ENCODE peak calls at places on chromosomes 7 and 10, in nine cellular contexts. L is right cardiac atrium; I is sigmoid colon; Z is neuronal stem cell; G is naive thymus-derived CD4-positive, alpha-beta T cell; P is gastrocnemius medialis; Q is stomach; U is psoas muscle; C is transverse colon. E is an unnamed sample. For H3K4me1, the result is how much of the 10 kb centered on the place peaks cover.

GRCh38 chr7:94050046-94050445 is 45.9 kb upstream of the BET1 start:
- DNase-seq in L (no peak), I (no peak), Z (no peak), G (no peak), P (no peak), Q (no peak), U (no peak), C (peak), E (no peak)

GRCh38 chr10:48701139-48701901 is 16.6 kb downstream of the WDFY4 start:
- DNase-seq in L (no peak), I (no peak), Z (no peak), G (no peak), P (no peak), Q (no peak), U (no peak), C (peak), E (no peak)

GRCh38 chr10:57849726-57850357 is 417.9 kb downstream of the IPMK start:
- DNase-seq in L (no peak), I (no peak), Z (no peak), G (no peak), P (no peak), Q (no peak), U (no peak), C (no peak), E (no peak)

GRCh38 chr7:79790863-79791262 is 337.4 kb upstream of the MAGI2 start:
- DNase-seq in L (no peak), I (no peak), Z (no peak), G (no peak), P (no peak), Q (no peak), U (no peak), C (no peak), E (no peak)

GRCh38 chr7:139747662-139748372 is 30.0 kb downstream of the HIPK2 start:
- DNase-seq in L (no peak), I (no peak), Z (no peak), G (no peak), P (no peak), Q (no peak), U (no peak), C (no peak), E (no peak)

GRCh38 chr10:24483701-24484100 is 240.0 kb downstream of the ARHGAP21 start:
- DNase-seq in L (no peak), I (no peak), Z (peak), G (no peak), P (no peak), Q (peak), U (no peak), C (peak), E (peak)

GRCh38 chr10:3225589-3225988 is 53.0 kb upstream of the PITRM1 start:
- DNase-seq in L (no peak), I (no peak), Z (no peak), G (no peak), P (no peak), Q (no peak), U (no peak), C (no peak), E (no peak)

GRCh38 chr7:132750530-132751281 is 174.4 kb upstream of the PLXNA4 start:
- DNase-seq in L (no peak), I (no peak), Z (no peak), G (no peak), P (no peak), Q (no peak), U (no peak), C (no peak), E (no peak)

GRCh38 chr10:75468612-75469011 is 37.2 kb downstream of the LRMDA start:
- DNase-seq in L (peak), I (peak), Z (no peak), G (no peak), P (no peak), Q (no peak), U (peak), C (no peak), E (no peak)

GRCh38 chr7:128910569-128910945 is at the start of gene KCP:
- DNase-seq in L (no peak), I (peak), Z (no peak), G (no peak), P (no peak), Q (no peak), U (no peak), C (no peak), E (peak)

GRCh38 chr7:139106959-139107358 is 2.6 kb downstream of the ZC3HAV1 start:
- DNase-seq in L (no peak), I (no peak), Z (no peak), G (no peak), P (no peak), Q (no peak), U (no peak), C (no peak), E (no peak)

GRCh38 chr7:30984359-30985107 is 20.8 kb downstream of the GHRHR start:
- DNase-seq in L (peak), I (no peak), Z (no peak), G (no peak), P (no peak), Q (peak), U (no peak), C (no peak), E (no peak)

GRCh38 chr10:33805831-33806230 is 471.4 kb upstream of the NRP1 start:
- DNase-seq in L (no peak), I (no peak), Z (no peak), G (no peak), P (no peak), Q (no peak), U (no peak), C (no peak), E (no peak)

GRCh38 chr7:2862831-2863361 is 18.8 kb upstream of the GNA12 start:
- DNase-seq in L (peak), I (no peak), Z (no peak), G (no peak), P (no peak), Q (no peak), U (no peak), C (no peak), E (no peak)

GRCh38 chr10:33330543-33331019 is 3.9 kb downstream of the NRP1 start:
- DNase-seq in L (peak), I (peak), Z (peak), G (peak), P (peak), Q (peak), U (peak), C (peak), E (peak)

GRCh38 chr10:24762966-24763623 is 39.4 kb upstream of the ARHGAP21 start:
- DNase-seq in L (no peak), I (no peak), Z (no peak), G (no peak), P (no peak), Q (no peak), U (no peak), C (no peak), E (no peak)

GRCh38 chr7:94182066-94182465 is 177.9 kb upstream of the BET1 start:
- DNase-seq in L (no peak), I (no peak), Z (no peak), G (no peak), P (no peak), Q (no peak), U (no peak), C (no peak), E (no peak)

GRCh38 chr10:122034149-122034756 is 45.3 kb downstream of the TACC2 start:
- DNase-seq in L (no peak), I (no peak), Z (no peak), G (no peak), P (no peak), Q (no peak), U (no peak), C (peak), E (no peak)

GRCh38 chr7:66326501-66327180 is 121.5 kb downstream of the TPST1 start:
- DNase-seq in L (no peak), I (no peak), Z (no peak), G (no peak), P (no peak), Q (no peak), U (no peak), C (no peak), E (no peak)

GRCh38 chr10:131553121-131553520 is 241.6 kb upstream of the TCERG1L start:
- DNase-seq in L (no peak), I (no peak), Z (no peak), G (no peak), P (no peak), Q (no peak), U (no peak), C (no peak), E (no peak)

GRCh38 chr7:90172121-90172520 is 17.9 kb downstream of the STEAP1 start:
- DNase-seq in L (no peak), I (no peak), Z (no peak), G (no peak), P (no peak), Q (no peak), U (no peak), C (no peak), E (no peak)

GRCh38 chr7:132430041-132430440 is 146.2 kb downstream of the PLXNA4 start:
- DNase-seq in L (no peak), I (no peak), Z (no peak), G (no peak), P (no peak), Q (no peak), U (no peak), C (no peak), E (no peak)

GRCh38 chr10:5552376-5553321 is 27.9 kb downstream of the CALML3 start:
- DNase-seq in L (no peak), I (peak), Z (no peak), G (no peak), P (no peak), Q (no peak), U (peak), C (no peak), E (peak)

GRCh38 chr10:482036-482435 is 207.4 kb downstream of the DIP2C start:
- DNase-seq in L (no peak), I (no peak), Z (no peak), G (no peak), P (no peak), Q (no peak), U (peak), C (no peak), E (peak)

GRCh38 chr10:480928-481551 is 208.4 kb downstream of the DIP2C start:
- DNase-seq in L (no peak), I (no peak), Z (no peak), G (no peak), P (no peak), Q (peak), U (peak), C (no peak), E (peak)

GRCh38 chr10:481636-482035 is 207.8 kb downstream of the DIP2C start:
- DNase-seq in L (no peak), I (no peak), Z (no peak), G (no peak), P (no peak), Q (no peak), U (no peak), C (no peak), E (peak)

GRCh38 chr10:478471-479245 is 210.8 kb downstream of the DIP2C start:
- DNase-seq in L (no peak), I (no peak), Z (no peak), G (no peak), P (no peak), Q (no peak), U (no peak), C (no peak), E (peak)

GRCh38 chr10:480498-480927 is 209.0 kb downstream of the DIP2C start:
- DNase-seq in L (no peak), I (no peak), Z (no peak), G (no peak), P (no peak), Q (no peak), U (no peak), C (no peak), E (peak)
- H3K4me1 ChIP-seq in L (under half), I (half or more), Z (under half), G (under half), P (under half), Q (under half), U (under half), C (under half), E (under half)

GRCh38 chr10:103719036-103719435 is 136.3 kb downstream of the SH3PXD2A start:
- DNase-seq in L (no peak), I (no peak), Z (no peak), G (no peak), P (no peak), Q (no peak), U (no peak), C (no peak), E (no peak)

GRCh38 chr10:103718247-103718620 is 137.1 kb downstream of the SH3PXD2A start:
- DNase-seq in L (no peak), I (no peak), Z (no peak), G (no peak), P (no peak), Q (no peak), U (no peak), C (no peak), E (no peak)

GRCh38 chr10:103722632-103723031 is 132.7 kb downstream of the SH3PXD2A start:
- DNase-seq in L (no peak), I (no peak), Z (no peak), G (no peak), P (no peak), Q (no peak), U (no peak), C (no peak), E (no peak)

GRCh38 chr10:103720964-103721335 is 134.4 kb downstream of the SH3PXD2A start:
- DNase-seq in L (no peak), I (no peak), Z (no peak), G (no peak), P (no peak), Q (peak), U (no peak), C (no peak), E (peak)

GRCh38 chr10:103720328-103720963 is 134.9 kb downstream of the SH3PXD2A start:
- DNase-seq in L (no peak), I (no peak), Z (no peak), G (no peak), P (no peak), Q (no peak), U (peak), C (no peak), E (no peak)
- H3K4me1 ChIP-seq in L (under half), I (under half), Z (under half), G (under half), P (under half), Q (under half), U (under half), C (under half), E (under half)

GRCh38 chr10:1736972-1737221 is 428 bp downstream of the ADARB2 start:
- DNase-seq in L (no peak), I (no peak), Z (no peak), G (no peak), P (no peak), Q (no peak), U (no peak), C (no peak), E (no peak)

GRCh38 chr10:1738950-1739349 is 1.6 kb upstream of the ADARB2 start:
- DNase-seq in L (no peak), I (no peak), Z (no peak), G (no peak), P (no peak), Q (no peak), U (no peak), C (no peak), E (no peak)

GRCh38 chr10:1735562-1735961 is 1.8 kb downstream of the ADARB2 start:
- DNase-seq in L (no peak), I (no peak), Z (no peak), G (no peak), P (no peak), Q (no peak), U (no peak), C (no peak), E (no peak)

GRCh38 chr10:1736180-1736971 is 949 bp downstream of the ADARB2 start:
- DNase-seq in L (no peak), I (no peak), Z (no peak), G (no peak), P (no peak), Q (no peak), U (no peak), C (no peak), E (no peak)

DNA sequence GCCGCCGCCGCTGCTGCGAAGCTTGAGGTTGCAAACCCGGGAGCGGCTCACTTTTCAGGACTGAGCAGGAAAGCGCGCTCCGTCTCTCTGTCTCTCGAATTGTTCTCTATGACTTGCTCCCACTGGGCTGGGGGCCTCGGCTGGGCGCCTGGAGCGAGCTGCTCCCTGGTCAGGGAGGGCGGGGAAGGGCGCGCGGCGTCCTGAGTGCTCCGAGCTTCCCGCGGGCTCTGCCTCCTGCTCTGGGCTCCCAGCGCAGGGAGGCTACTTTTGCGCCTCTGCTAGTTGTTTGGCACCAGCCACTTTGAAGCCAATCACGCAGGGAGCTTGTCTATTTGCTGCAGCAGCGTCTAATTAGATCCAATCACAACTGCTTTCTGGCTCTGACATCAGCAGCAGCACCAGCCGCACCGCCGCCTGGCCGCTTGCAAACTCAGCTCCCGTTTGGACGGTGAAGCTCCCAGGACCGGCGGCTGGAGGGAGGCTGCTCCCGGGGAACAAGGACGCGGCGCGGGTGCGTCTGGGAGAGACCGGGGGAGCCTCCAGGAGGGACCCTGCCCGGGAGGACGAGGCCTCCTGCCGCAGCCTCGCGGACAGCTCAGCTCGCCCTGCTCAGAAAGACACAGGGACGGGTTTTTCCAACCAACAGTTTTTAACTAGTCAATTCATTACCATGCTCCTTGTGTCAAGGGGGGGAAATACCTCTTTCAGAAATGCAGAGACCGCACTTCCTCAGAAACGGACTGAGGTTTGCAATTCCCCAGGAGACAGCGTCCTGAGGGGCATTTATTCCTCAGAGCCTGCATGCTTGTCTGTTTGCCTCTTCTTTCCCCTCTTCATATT is at the start of gene ADARB2:
- DNase-seq in L (no peak), I (no peak), Z (peak), G (no peak), P (no peak), Q (peak), U (no peak), C (no peak), E (no peak)
- H3K4me1 ChIP-seq in L (under half), I (under half), Z (under half), G (under half), P (under half), Q (under half), U (under half), C (under half), E (under half)

GRCh38 chr7:7157887-7158271 is 24.5 kb upstream of the C1GALT1 start:
- DNase-seq in L (no peak), I (no peak), Z (no peak), G (no peak), P (no peak), Q (no peak), U (no peak), C (no peak), E (no peak)
- H3K4me1 ChIP-seq in L (under half), I (under half), Z (under half), G (under half), P (under half), Q (under half), U (under half), C (under half), E (under half)

GRCh38 chr10:28686835-28687682 is 9.7 kb downstream of the BAMBI start:
- DNase-seq in L (no peak), I (no peak), Z (no peak), G (no peak), P (no peak), Q (no peak), U (no peak), C (no peak), E (no peak)
- H3K4me1 ChIP-seq in L (under half), I (under half), Z (under half), G (under half), P (under half), Q (under half), U (under half), C (under half), E (under half)